ENCODE peak calls at places on chromosomes 12 and 14, in nine cellular contexts. One of them, this sample, is unnamed.

GRCh38 chr14:91113829-91114078 is at the start of gene DGLUCY:
- DNase-seq in GM23248: peak
- DNase-seq in PC-3: no peak
- DNase-seq in hepatocyte: peak
- DNase-seq in OCI-LY7: peak
- DNase-seq in SK-N-SH: peak
- DNase-seq in neural progenitor cell: no peak
- DNase-seq in HCT116: no peak
- DNase-seq in MM.1S: peak
- DNase-seq in this sample: no peak

GRCh38 chr14:92099802-92100201 is 6.6 kb downstream of the ATXN3 start:
- DNase-seq in GM23248: peak
- DNase-seq in PC-3: peak
- DNase-seq in hepatocyte: no peak
- DNase-seq in OCI-LY7: no peak
- DNase-seq in SK-N-SH: no peak
- DNase-seq in neural progenitor cell: no peak
- DNase-seq in HCT116: no peak
- DNase-seq in MM.1S: no peak
- DNase-seq in this sample: no peak

GRCh38 chr12:68559984-68560822 is 50.5 kb upstream of the RAP1B start:
- DNase-seq in GM23248: peak
- DNase-seq in PC-3: no peak
- DNase-seq in hepatocyte: no peak
- DNase-seq in OCI-LY7: no peak
- DNase-seq in SK-N-SH: no peak
- DNase-seq in neural progenitor cell: peak
- DNase-seq in HCT116: no peak
- DNase-seq in MM.1S: no peak
- DNase-seq in this sample: peak

GRCh38 chr14:103731481-103731880 is 15.9 kb downstream of the ZFYVE21 start:
- DNase-seq in GM23248: no peak
- DNase-seq in PC-3: no peak
- DNase-seq in hepatocyte: no peak
- DNase-seq in OCI-LY7: no peak
- DNase-seq in SK-N-SH: no peak
- DNase-seq in neural progenitor cell: no peak
- DNase-seq in HCT116: no peak
- DNase-seq in MM.1S: no peak
- DNase-seq in this sample: no peak

GRCh38 chr14:104355949-104356737 is 217.8 kb downstream of the KIF26A start:
- DNase-seq in GM23248: no peak
- DNase-seq in PC-3: no peak
- DNase-seq in hepatocyte: no peak
- DNase-seq in OCI-LY7: no peak
- DNase-seq in SK-N-SH: peak
- DNase-seq in neural progenitor cell: no peak
- DNase-seq in HCT116: no peak
- DNase-seq in MM.1S: no peak
- DNase-seq in this sample: no peak

GRCh38 chr14:85106491-85106890 is 423.5 kb upstream of the FLRT2 start:
- DNase-seq in GM23248: no peak
- DNase-seq in PC-3: no peak
- DNase-seq in hepatocyte: no peak
- DNase-seq in OCI-LY7: no peak
- DNase-seq in SK-N-SH: no peak
- DNase-seq in neural progenitor cell: no peak
- DNase-seq in HCT116: no peak
- DNase-seq in MM.1S: no peak
- DNase-seq in this sample: no peak

GRCh38 chr14:99560946-99561683 is 42.9 kb downstream of the CCDC85C start:
- DNase-seq in GM23248: no peak
- DNase-seq in PC-3: peak
- DNase-seq in hepatocyte: no peak
- DNase-seq in OCI-LY7: no peak
- DNase-seq in SK-N-SH: peak
- DNase-seq in neural progenitor cell: no peak
- DNase-seq in HCT116: no peak
- DNase-seq in MM.1S: no peak
- DNase-seq in this sample: no peak

GRCh38 chr14:98136420-98136819 is 1135.6 kb downstream of the BCL11B start:
- DNase-seq in GM23248: no peak
- DNase-seq in PC-3: no peak
- DNase-seq in hepatocyte: no peak
- DNase-seq in OCI-LY7: no peak
- DNase-seq in SK-N-SH: no peak
- DNase-seq in neural progenitor cell: no peak
- DNase-seq in HCT116: no peak
- DNase-seq in MM.1S: no peak
- DNase-seq in this sample: no peak

GRCh38 chr12:47360771-47361388 is 281.1 kb upstream of the AMIGO2 start:
- DNase-seq in GM23248: no peak
- DNase-seq in PC-3: no peak
- DNase-seq in hepatocyte: no peak
- DNase-seq in OCI-LY7: peak
- DNase-seq in SK-N-SH: no peak
- DNase-seq in neural progenitor cell: no peak
- DNase-seq in HCT116: no peak
- DNase-seq in MM.1S: peak
- DNase-seq in this sample: no peak

GRCh38 chr12:50482566-50482965 is 22.2 kb upstream of the DIP2B start:
- DNase-seq in GM23248: no peak
- DNase-seq in PC-3: peak
- DNase-seq in hepatocyte: no peak
- DNase-seq in OCI-LY7: no peak
- DNase-seq in SK-N-SH: no peak
- DNase-seq in neural progenitor cell: no peak
- DNase-seq in HCT116: no peak
- DNase-seq in MM.1S: no peak
- DNase-seq in this sample: no peak

GRCh38 chr14:76537912-76538647 is 162.1 kb downstream of the ESRRB start:
- DNase-seq in GM23248: no peak
- DNase-seq in PC-3: no peak
- DNase-seq in hepatocyte: no peak
- DNase-seq in OCI-LY7: no peak
- DNase-seq in SK-N-SH: peak
- DNase-seq in neural progenitor cell: no peak
- DNase-seq in HCT116: no peak
- DNase-seq in MM.1S: no peak
- DNase-seq in this sample: no peak

GRCh38 chr12:115489253-115489652 is 788.2 kb downstream of the MED13L start:
- DNase-seq in GM23248: no peak
- DNase-seq in PC-3: no peak
- DNase-seq in hepatocyte: no peak
- DNase-seq in OCI-LY7: no peak
- DNase-seq in SK-N-SH: no peak
- DNase-seq in neural progenitor cell: no peak
- DNase-seq in HCT116: no peak
- DNase-seq in MM.1S: no peak
- DNase-seq in this sample: no peak

DNA sequence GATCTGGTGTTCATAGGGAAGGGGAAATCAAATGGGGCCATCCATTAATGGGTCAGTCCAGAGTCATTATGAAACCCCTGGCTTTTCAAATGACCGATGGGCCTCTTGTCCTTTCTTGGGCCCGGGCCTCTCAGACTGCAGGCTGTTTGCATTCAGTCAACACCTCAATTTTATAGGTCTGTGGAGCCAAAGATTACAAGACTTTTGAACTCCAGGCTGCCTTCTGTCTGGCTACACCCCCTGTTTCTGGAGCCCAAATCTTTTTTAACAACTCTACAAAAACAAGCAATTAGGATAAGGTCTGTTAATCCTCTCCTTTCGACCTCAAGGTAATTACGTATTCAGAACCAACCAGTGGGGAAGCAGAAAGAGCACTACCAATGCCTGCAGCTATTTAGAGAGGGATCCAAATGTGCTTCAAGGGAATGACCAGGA is 35.6 kb downstream of the DUSP6 start:
- DNase-seq in GM23248: no peak
- DNase-seq in PC-3: no peak
- DNase-seq in hepatocyte: no peak
- DNase-seq in OCI-LY7: no peak
- DNase-seq in SK-N-SH: peak
- DNase-seq in neural progenitor cell: peak
- DNase-seq in HCT116: no peak
- DNase-seq in MM.1S: no peak
- DNase-seq in this sample: no peak
- TF ChIP-seq EZH2phosphoT487 in GM23248: no peak
- TF ChIP-seq EZH2phosphoT487 in PC-3: no peak
- TF ChIP-seq EZH2phosphoT487 in hepatocyte: no peak
- TF ChIP-seq EZH2phosphoT487 in OCI-LY7: no peak
- TF ChIP-seq EZH2phosphoT487 in SK-N-SH: no peak
- TF ChIP-seq EZH2phosphoT487 in neural progenitor cell: peak
- TF ChIP-seq EZH2phosphoT487 in HCT116: no peak
- TF ChIP-seq EZH2phosphoT487 in MM.1S: no peak
- TF ChIP-seq EZH2phosphoT487 in this sample: no peak

DNA sequence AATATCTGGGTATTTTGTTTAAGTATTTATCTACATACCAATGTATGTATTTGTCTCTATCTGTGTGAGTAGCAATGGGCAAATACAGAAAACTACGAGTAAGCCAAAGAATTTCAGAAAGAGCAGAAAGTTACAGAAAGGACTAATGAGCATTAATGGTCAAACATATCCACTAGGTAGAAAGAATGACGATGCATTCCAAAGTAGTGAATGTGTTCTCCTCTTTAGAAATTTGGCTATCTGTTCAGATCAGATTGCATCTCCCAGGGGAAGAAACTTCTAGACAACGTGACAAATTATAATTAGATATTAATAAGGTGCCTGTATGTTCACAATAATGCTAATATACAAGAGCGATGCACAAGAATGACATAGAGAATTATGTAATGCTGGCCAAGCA is 194.5 kb upstream of the GZMB start:
- DNase-seq in GM23248: no peak
- DNase-seq in PC-3: no peak
- DNase-seq in hepatocyte: no peak
- DNase-seq in OCI-LY7: no peak
- DNase-seq in SK-N-SH: no peak
- DNase-seq in neural progenitor cell: no peak
- DNase-seq in HCT116: no peak
- DNase-seq in MM.1S: no peak
- DNase-seq in this sample: no peak
- TF ChIP-seq EZH2phosphoT487 in GM23248: no peak
- TF ChIP-seq EZH2phosphoT487 in PC-3: no peak
- TF ChIP-seq EZH2phosphoT487 in hepatocyte: no peak
- TF ChIP-seq EZH2phosphoT487 in OCI-LY7: no peak
- TF ChIP-seq EZH2phosphoT487 in SK-N-SH: no peak
- TF ChIP-seq EZH2phosphoT487 in neural progenitor cell: no peak
- TF ChIP-seq EZH2phosphoT487 in HCT116: no peak
- TF ChIP-seq EZH2phosphoT487 in MM.1S: no peak
- TF ChIP-seq EZH2phosphoT487 in this sample: no peak

GRCh38 chr12:132899033-132899432 is 11.6 kb upstream of the CHFR start:
- DNase-seq in GM23248: peak
- DNase-seq in PC-3: peak
- DNase-seq in hepatocyte: no peak
- DNase-seq in OCI-LY7: no peak
- DNase-seq in SK-N-SH: no peak
- DNase-seq in neural progenitor cell: no peak
- DNase-seq in HCT116: no peak
- DNase-seq in MM.1S: no peak
- DNase-seq in this sample: no peak

GRCh38 chr12:132908145-132909029 is 21.0 kb upstream of the CHFR start:
- DNase-seq in GM23248: peak
- DNase-seq in PC-3: peak
- DNase-seq in hepatocyte: peak
- DNase-seq in OCI-LY7: peak
- DNase-seq in SK-N-SH: peak
- DNase-seq in neural progenitor cell: peak
- DNase-seq in HCT116: no peak
- DNase-seq in MM.1S: no peak
- DNase-seq in this sample: peak

GRCh38 chr12:132907216-132907615 is 19.8 kb upstream of the CHFR start:
- DNase-seq in GM23248: peak
- DNase-seq in PC-3: no peak
- DNase-seq in hepatocyte: no peak
- DNase-seq in OCI-LY7: no peak
- DNase-seq in SK-N-SH: no peak
- DNase-seq in neural progenitor cell: no peak
- DNase-seq in HCT116: no peak
- DNase-seq in MM.1S: no peak
- DNase-seq in this sample: peak

GRCh38 chr12:132909030-132909368 is 21.6 kb upstream of the CHFR start:
- DNase-seq in GM23248: no peak
- DNase-seq in PC-3: no peak
- DNase-seq in hepatocyte: no peak
- DNase-seq in OCI-LY7: no peak
- DNase-seq in SK-N-SH: no peak
- DNase-seq in neural progenitor cell: no peak
- DNase-seq in HCT116: no peak
- DNase-seq in MM.1S: no peak
- DNase-seq in this sample: no peak

DNA sequence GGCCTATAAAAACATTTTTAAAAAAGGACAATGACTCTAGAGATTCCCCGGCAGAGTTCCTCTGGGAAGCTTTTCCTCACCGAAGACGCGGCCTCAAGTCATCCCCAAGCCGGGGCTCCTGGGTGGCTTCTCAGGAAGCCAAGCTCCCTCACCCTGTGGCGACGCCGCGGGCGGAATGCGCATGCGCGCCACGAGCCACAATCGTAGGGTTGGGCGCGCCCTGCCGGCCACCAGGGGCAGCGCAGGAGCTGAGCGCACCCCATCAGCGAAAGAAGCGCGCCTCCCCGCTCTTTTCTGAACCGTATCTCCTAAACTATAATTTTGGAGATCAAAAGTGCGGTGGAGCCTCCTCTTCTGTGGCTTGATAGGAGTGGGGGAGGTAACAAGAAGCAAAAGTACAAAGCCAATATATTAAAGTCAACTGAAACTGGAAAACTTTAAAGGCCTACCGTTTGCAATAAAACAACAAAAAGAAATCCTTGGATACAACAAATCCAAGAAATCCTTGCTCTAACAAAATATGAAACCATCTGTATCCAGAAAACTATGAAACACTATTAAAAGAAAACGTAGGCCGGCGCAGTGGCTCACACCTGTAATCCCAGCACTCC is 17.4 kb upstream of the CHFR start:
- DNase-seq in GM23248: peak
- DNase-seq in PC-3: peak
- DNase-seq in hepatocyte: peak
- DNase-seq in OCI-LY7: peak
- DNase-seq in SK-N-SH: peak
- DNase-seq in neural progenitor cell: peak
- DNase-seq in HCT116: no peak
- DNase-seq in MM.1S: no peak
- DNase-seq in this sample: peak
- TF ChIP-seq EZH2phosphoT487 in GM23248: no peak
- TF ChIP-seq EZH2phosphoT487 in PC-3: no peak
- TF ChIP-seq EZH2phosphoT487 in hepatocyte: no peak
- TF ChIP-seq EZH2phosphoT487 in OCI-LY7: no peak
- TF ChIP-seq EZH2phosphoT487 in SK-N-SH: no peak
- TF ChIP-seq EZH2phosphoT487 in neural progenitor cell: no peak
- TF ChIP-seq EZH2phosphoT487 in HCT116: no peak
- TF ChIP-seq EZH2phosphoT487 in MM.1S: no peak
- TF ChIP-seq EZH2phosphoT487 in this sample: no peak

DNA sequence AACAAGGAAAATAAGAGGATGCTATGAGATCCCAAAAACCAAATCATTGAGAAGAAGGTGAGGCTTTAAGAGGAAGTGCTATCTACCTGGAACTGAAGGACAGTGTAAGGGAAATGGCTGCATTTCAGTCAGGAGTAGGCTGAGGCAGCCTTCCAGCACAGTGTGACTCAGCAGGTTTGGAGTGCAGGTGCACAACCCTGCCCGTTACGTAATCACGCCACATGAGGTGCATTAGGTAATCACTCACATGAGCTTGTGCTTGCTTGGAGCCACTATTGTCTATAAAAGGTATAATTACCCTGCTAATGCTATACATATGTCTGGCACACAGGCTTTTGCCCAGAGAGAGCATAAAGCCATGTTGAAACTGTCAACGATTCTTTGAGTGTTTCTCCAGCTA is 74.9 kb downstream of the DIO2 start:
- DNase-seq in GM23248: no peak
- DNase-seq in PC-3: peak
- DNase-seq in hepatocyte: peak
- DNase-seq in OCI-LY7: peak
- DNase-seq in SK-N-SH: no peak
- DNase-seq in neural progenitor cell: peak
- DNase-seq in HCT116: no peak
- DNase-seq in MM.1S: no peak
- DNase-seq in this sample: peak
- TF ChIP-seq EZH2phosphoT487 in GM23248: no peak
- TF ChIP-seq EZH2phosphoT487 in PC-3: no peak
- TF ChIP-seq EZH2phosphoT487 in hepatocyte: no peak
- TF ChIP-seq EZH2phosphoT487 in OCI-LY7: no peak
- TF ChIP-seq EZH2phosphoT487 in SK-N-SH: no peak
- TF ChIP-seq EZH2phosphoT487 in neural progenitor cell: no peak
- TF ChIP-seq EZH2phosphoT487 in HCT116: no peak
- TF ChIP-seq EZH2phosphoT487 in MM.1S: no peak
- TF ChIP-seq EZH2phosphoT487 in this sample: no peak

This sample was measured in GM23338.